ENCODE peak calls at places on chromosomes 12 and 14, in eight cellular contexts. H, J, Q, K, Z, I, D and E are unnamed samples.

GRCh38 chr12:12736759-12737676 is 19.9 kb downstream of the CDKN1B start:
- DNase-seq in H (no peak), J (no peak), Q (no peak), K (no peak), Z (no peak), I (peak), D (peak), E (no peak)

GRCh38 chr12:55708695-55709233 is 1.1 kb upstream of the ITGA7 start:
- DNase-seq in H (no peak), J (no peak), Q (no peak), K (no peak), Z (no peak), I (no peak), D (no peak), E (no peak)

GRCh38 chr12:90995041-90995440 is 9.7 kb downstream of the EPYC start:
- DNase-seq in H (no peak), J (no peak), Q (no peak), K (no peak), Z (no peak), I (no peak), D (no peak), E (no peak)

GRCh38 chr12:3896851-3897351 is 23.7 kb upstream of the PARP11 start:
- DNase-seq in H (no peak), J (no peak), Q (no peak), K (no peak), Z (no peak), I (no peak), D (no peak), E (no peak)

GRCh38 chr12:92505373-92506340 is 197.1 kb upstream of the PLEKHG7 start:
- DNase-seq in H (peak), J (peak), Q (peak), K (peak), Z (peak), I (peak), D (peak), E (peak)

GRCh38 chr12:117571321-117571720 is 209.9 kb upstream of the NOS1 start:
- DNase-seq in H (no peak), J (no peak), Q (no peak), K (no peak), Z (no peak), I (peak), D (no peak), E (no peak)

GRCh38 chr12:26870491-26871419 is 37.8 kb upstream of the ITPR2 start:
- DNase-seq in H (no peak), J (peak), Q (no peak), K (no peak), Z (no peak), I (peak), D (no peak), E (peak)

GRCh38 chr14:100375273-100375962 is 52.3 kb downstream of the SLC25A47 start:
- DNase-seq in H (no peak), J (no peak), Q (peak), K (no peak), Z (peak), I (peak), D (peak), E (peak)

GRCh38 chr14:51304428-51304827 is 64.4 kb downstream of the TMX1 start:
- DNase-seq in H (no peak), J (no peak), Q (no peak), K (no peak), Z (no peak), I (no peak), D (no peak), E (no peak)

GRCh38 chr14:23009483-23009938 is 432 bp downstream of the C14orf93 start:
- DNase-seq in H (no peak), J (no peak), Q (no peak), K (peak), Z (no peak), I (no peak), D (no peak), E (no peak)

GRCh38 chr14:59771577-59771976 is 99.0 kb downstream of the RTN1 start:
- DNase-seq in H (no peak), J (no peak), Q (no peak), K (peak), Z (no peak), I (no peak), D (no peak), E (no peak)

GRCh38 chr12:1518763-1519516 is 75.4 kb downstream of the FBXL14 start:
- DNase-seq in H (no peak), J (no peak), Q (no peak), K (peak), Z (no peak), I (peak), D (no peak), E (no peak)

GRCh38 chr14:34920339-34920738 is 45.2 kb upstream of the BAZ1A start:
- DNase-seq in H (no peak), J (no peak), Q (no peak), K (no peak), Z (no peak), I (no peak), D (no peak), E (no peak)

GRCh38 chr14:81125536-81125935 is 95.2 kb downstream of the GTF2A1 start:
- DNase-seq in H (no peak), J (peak), Q (no peak), K (no peak), Z (no peak), I (peak), D (no peak), E (no peak)